ENCODE peak calls at places on chromosomes 7 and 10, in seven cellular contexts. G, Z, B, P, N, J and X are unnamed samples.

GRCh38 chr7:48295572-48295971 is 124.3 kb downstream of the ABCA13 start:
- DNase-seq in G (peak), N (no peak), Z (no peak), J (no peak), P (no peak), B (no peak), X (no peak)

GRCh38 chr7:137656850-137657232 is 189.9 kb downstream of the DGKI start:
- DNase-seq in G (no peak), J (no peak), N (no peak), Z (no peak), P (no peak), B (no peak), X (no peak)

GRCh38 chr7:14389052-14389988 is 399.9 kb upstream of the ETV1 start:
- DNase-seq in Z (no peak), G (peak), N (no peak), B (no peak), J (no peak), P (no peak), X (no peak)

GRCh38 chr7:80641548-80641947 is 3.1 kb downstream of the CD36 start:
- DNase-seq in Z (no peak), G (no peak), N (no peak), J (no peak), B (no peak), P (no peak), X (no peak)

GRCh38 chr10:112446055-112446854 is 459 bp downstream of the ZDHHC6 start:
- DNase-seq in J (no peak), B (peak), G (no peak), N (no peak), P (peak), Z (peak), X (no peak)

GRCh38 chr10:93369588-93370164 is 112.5 kb downstream of the MYOF start:
- DNase-seq in B (no peak), Z (no peak), N (no peak), J (no peak), G (no peak), P (no peak), X (no peak)

GRCh38 chr10:7082967-7083366 is 327.9 kb downstream of the SFMBT2 start:
- DNase-seq in G (no peak), P (no peak), B (peak), Z (no peak), J (no peak), N (no peak), X (no peak)

GRCh38 chr7:91473619-91474018 is 209.4 kb downstream of the FZD1 start:
- DNase-seq in P (no peak), G (no peak), B (no peak), Z (no peak), N (no peak), J (no peak), X (no peak)

GRCh38 chr7:103811997-103812396 is 177.5 kb downstream of the RELN start:
- DNase-seq in N (peak), G (no peak), B (no peak), P (no peak), J (no peak), Z (no peak), X (no peak)

GRCh38 chr7:89771003-89771636 is 383.1 kb upstream of the STEAP1 start:
- DNase-seq in G (peak), B (no peak), P (no peak), Z (no peak), N (no peak), J (no peak), X (no peak)
- TF ChIP-seq CTCF in G (no peak), B (peak), P (no peak), Z (no peak), N (no peak), J (no peak), X (no peak)

GRCh38 chr7:17943006-17943405 is 2.7 kb upstream of the SNX13 start:
- DNase-seq in P (no peak), B (no peak), N (no peak), G (no peak), Z (no peak), J (no peak), X (no peak)

GRCh38 chr7:17942231-17942630 is 1.9 kb upstream of the SNX13 start:
- DNase-seq in P (no peak), J (no peak), N (no peak), Z (no peak), B (no peak), G (no peak), X (no peak)

GRCh38 chr7:17940302-17941170 is at the start of gene SNX13:
- DNase-seq in B (peak), N (peak), P (peak), G (peak), Z (peak), J (peak), X (peak)

GRCh38 chr7:17939670-17940301 is 508 bp downstream of the SNX13 start:
- DNase-seq in N (peak), G (peak), P (peak), J (peak), B (no peak), Z (peak), X (peak)

DNA sequence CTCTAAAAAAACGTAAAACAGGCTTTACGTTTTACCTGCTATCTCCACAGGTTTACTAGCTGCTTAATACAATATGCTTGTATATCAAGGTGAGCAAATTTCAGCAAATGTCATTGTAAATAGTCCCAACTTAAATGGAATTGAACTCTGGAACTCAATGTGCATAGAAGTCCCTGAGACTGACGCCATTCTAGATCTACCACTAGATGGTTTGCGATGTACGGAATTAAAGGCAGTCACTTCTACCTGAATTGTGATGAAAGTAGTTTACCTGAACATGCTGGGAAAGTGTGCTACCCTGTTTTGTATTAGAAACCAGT is 837 bp upstream of the SNX13 start:
- DNase-seq in P (no peak), B (no peak), G (no peak), Z (no peak), N (peak), J (no peak), X (no peak)
- TF ChIP-seq CTCF in P (no peak), B (peak), G (no peak), Z (no peak), N (no peak), J (no peak), X (no peak)

DNA sequence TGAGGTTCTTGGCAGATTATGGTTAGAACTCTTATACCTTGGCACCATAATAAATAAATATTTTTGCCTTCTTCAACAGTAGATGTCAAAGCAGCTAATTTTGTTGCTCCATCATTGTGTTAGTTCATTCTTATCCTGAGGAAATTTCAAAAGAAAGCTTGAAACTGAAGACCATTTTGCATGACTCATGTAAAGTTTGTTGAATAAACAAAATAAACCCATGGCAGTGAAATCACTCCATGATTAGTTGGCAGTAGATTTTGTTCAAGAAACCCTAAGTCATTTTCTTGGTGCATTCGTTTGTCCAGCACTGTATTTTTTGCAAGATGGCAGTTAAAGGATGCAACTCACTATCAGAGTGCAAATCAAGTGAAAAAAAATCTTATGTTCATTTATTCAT is 91.6 kb downstream of the HECW1 start:
- DNase-seq in P (no peak), B (no peak), J (no peak), N (no peak), Z (no peak), G (no peak), X (no peak)
- TF ChIP-seq CTCF in P (no peak), B (no peak), J (no peak), N (no peak), Z (no peak), G (no peak), X (no peak)

DNA sequence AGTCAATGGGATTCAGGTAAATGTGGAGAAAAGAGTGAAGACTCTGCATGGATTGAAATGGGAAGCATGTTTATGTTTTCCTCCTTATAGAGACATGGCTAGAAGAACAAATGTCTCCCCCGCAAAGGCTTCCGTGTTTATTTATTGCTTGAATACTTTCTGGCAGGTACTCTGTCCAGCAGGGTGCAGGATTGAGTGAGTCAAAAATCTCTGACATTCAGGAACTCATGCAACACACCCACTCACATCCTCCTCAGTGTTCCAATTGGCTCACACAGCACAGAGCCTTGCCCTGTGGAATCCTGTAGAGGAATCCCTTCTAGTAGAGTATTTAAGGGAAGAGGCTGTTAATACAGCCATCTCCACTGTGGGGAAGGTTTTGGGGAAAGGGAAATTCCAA is 290.3 kb upstream of the VWC2 start:
- DNase-seq in P (no peak), B (no peak), G (peak), J (peak), Z (no peak), N (peak), X (no peak)
- TF ChIP-seq CTCF in P (no peak), B (peak), G (no peak), J (no peak), Z (no peak), N (peak), X (no peak)

DNA sequence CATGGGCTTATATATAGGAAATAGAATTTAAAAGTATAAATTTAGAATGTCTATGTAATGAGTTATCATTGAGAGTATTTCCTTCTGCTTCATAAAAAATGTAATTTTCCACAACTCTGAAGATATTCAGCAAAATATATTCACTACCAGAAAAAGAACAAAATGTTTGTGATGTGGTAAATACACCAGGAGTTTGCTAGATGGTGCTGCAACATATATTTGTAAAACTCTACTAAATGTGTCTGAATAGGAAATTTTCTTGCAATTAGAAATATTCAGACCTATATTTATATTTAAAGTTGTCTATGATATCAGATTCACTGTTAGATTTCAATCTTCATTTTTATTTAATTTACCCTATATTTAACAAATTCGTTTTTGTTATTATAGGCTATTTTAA is 201.1 kb downstream of the PPP1R3A start:
- DNase-seq in B (no peak), N (no peak), J (no peak), G (no peak), Z (no peak), P (no peak), X (no peak)
- TF ChIP-seq CTCF in B (no peak), N (no peak), J (no peak), G (no peak), Z (no peak), P (no peak), X (no peak)

GRCh38 chr7:108972009-108972408 is 402.3 kb downstream of the DNAJB9 start:
- DNase-seq in N (no peak), G (no peak), J (no peak), P (no peak), B (no peak), Z (peak), X (no peak)

GRCh38 chr7:108973075-108973474 is 403.4 kb downstream of the DNAJB9 start:
- DNase-seq in N (no peak), Z (no peak), J (no peak), B (no peak), G (peak), P (no peak), X (no peak)
- TF ChIP-seq CTCF in N (peak), Z (no peak), J (no peak), B (peak), G (no peak), P (no peak), X (no peak)

GRCh38 chr10:4889959-4890358 is 64.0 kb downstream of the AKR1E2 start:
- DNase-seq in G (no peak), P (no peak), J (no peak), N (no peak), B (no peak), Z (no peak), X (no peak)

GRCh38 chr10:4892681-4893080 is 66.7 kb downstream of the AKR1E2 start:
- DNase-seq in G (no peak), N (no peak), J (no peak), B (no peak), Z (no peak), P (no peak), X (no peak)

DNA sequence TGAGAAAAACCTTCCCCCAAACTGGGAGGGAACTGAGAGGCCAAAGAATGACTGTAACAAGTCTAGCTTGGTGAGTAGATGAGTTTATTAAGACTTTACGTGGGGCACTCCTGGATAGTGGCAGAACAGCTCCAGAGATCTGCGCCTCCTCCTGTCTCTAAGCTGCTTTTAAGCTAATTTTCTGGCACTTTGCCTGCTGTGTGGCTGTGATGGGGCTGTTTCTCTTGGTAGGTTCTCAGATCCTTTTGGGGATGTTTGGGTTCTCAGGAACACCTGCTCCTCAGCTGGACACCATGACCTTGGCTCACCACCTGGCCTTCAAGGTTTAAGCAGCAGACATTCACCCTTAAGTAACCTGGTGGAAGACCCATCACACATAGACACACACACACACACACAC is 68.3 kb downstream of the AKR1E2 start:
- DNase-seq in B (no peak), Z (no peak), G (no peak), N (no peak), P (no peak), J (no peak), X (no peak)
- TF ChIP-seq CTCF in B (no peak), Z (no peak), G (no peak), N (no peak), P (no peak), J (no peak), X (no peak)